ENCODE peak calls at places on chromosome 1, in six cellular contexts. P is heart left ventricle; K is OCI-M1; L is activated CD4-positive, CD25-positive, alpha-beta regulatory T cell; B is NCI-H82; U is ELR. T is an unnamed sample.

GRCh38 chr1:230392920-230393521 is 33.1 kb downstream of the PGBD5 start:
- DNase-seq in K (no peak), U (no peak), B (no peak), P (no peak), L (no peak), T (no peak)

GRCh38 chr1:93839307-93839706 is 39.7 kb downstream of the DNTTIP2 start:
- DNase-seq in B (no peak), L (no peak), U (peak; percentile 82), P (no peak), K (peak; percentile 21), T (no peak)

GRCh38 chr1:224621813-224622682 is 5.9 kb downstream of the CNIH3 start:
- DNase-seq in B (no peak), L (no peak), P (no peak), K (no peak), U (no peak), T (no peak)

GRCh38 chr1:39969048-39969447 is 14.1 kb downstream of the MFSD2A start:
- DNase-seq in P (no peak), L (no peak), U (peak; percentile 31), B (no peak), K (no peak), T (no peak)

GRCh38 chr1:151189638-151190445 is at the start of gene VPS72:
- DNase-seq in B (peak; percentile 98), P (peak; percentile 88), K (peak; percentile 96), U (peak; percentile 93), L (peak; percentile 68), T (peak; percentile 27)

GRCh38 chr1:11294951-11295350 is 22.0 kb downstream of the UBIAD1 start:
- DNase-seq in K (no peak), B (no peak), P (no peak), U (no peak), L (no peak), T (no peak)

GRCh38 chr1:15457484-15458027 is 1.0 kb downstream of the CELA2A start:
- DNase-seq in U (no peak), P (no peak), K (no peak), B (peak; percentile 27), L (no peak), T (no peak)

GRCh38 chr1:54996869-54997710 is 1.6 kb upstream of the BSND start:
- DNase-seq in L (no peak), K (no peak), B (no peak), U (peak; percentile 36), P (no peak), T (no peak)

GRCh38 chr1:193654951-193655705 is 468.7 kb upstream of the B3GALT2 start:
- DNase-seq in P (no peak), U (no peak), B (no peak), L (no peak), K (peak; percentile 23), T (no peak)

GRCh38 chr1:31593770-31594632 is 17.7 kb downstream of the TINAGL1 start:
- DNase-seq in P (peak; percentile 80), U (peak; percentile 78), B (peak; percentile 84), K (peak; percentile 68), L (peak; percentile 61), T (no peak)

GRCh38 chr1:77227383-77227782 is 8.2 kb upstream of the PIGK start:
- DNase-seq in K (peak; percentile 44), U (no peak), B (no peak), L (no peak), P (no peak), T (no peak)

GRCh38 chr1:68221971-68222355 is 10.4 kb downstream of the WLS start:
- DNase-seq in L (no peak), P (no peak), B (no peak), K (no peak), U (peak; percentile 64), T (no peak)